ENCODE peak calls at places on chromosomes 2 and 18, in four cellular contexts. P, U, X and F are unnamed samples.
A peak's percentile ranks its signal among the peaks of the same experiment; 100 is the strongest.

GRCh38 chr2:70565039-70565731 is 11.6 kb upstream of the TGFA start:
- DNase-seq in P (no peak), U (no peak), X (no peak), F (no peak)

GRCh38 chr2:38586926-38587325 is 15.8 kb downstream of the HNRNPLL start:
- DNase-seq in P (no peak), U (no peak), X (no peak), F (peak; percentile 27)

GRCh38 chr18:28040720-28041119 is 136.2 kb downstream of the CDH2 start:
- DNase-seq in P (no peak), U (no peak), X (no peak), F (peak; percentile 7)

GRCh38 chr2:100941646-100942240 is 60.3 kb upstream of the RPL31 start:
- DNase-seq in P (no peak), U (no peak), X (no peak), F (peak; percentile 54)

GRCh38 chr2:165833156-165833555 is 39.1 kb upstream of the GALNT3 start:
- DNase-seq in P (no peak), U (peak; percentile 99), X (no peak), F (peak; percentile 78)

GRCh38 chr2:224807153-224807964 is 91.2 kb upstream of the CCDC195 start:
- DNase-seq in P (no peak), U (peak; percentile 28), X (no peak), F (no peak)

GRCh38 chr18:21179590-21180220 is 62.3 kb upstream of the GREB1L start:
- DNase-seq in P (peak; percentile 44), U (peak; percentile 76), X (peak; percentile 62), F (peak; percentile 73)

GRCh38 chr2:41610501-41611242 is 437.1 kb upstream of the PKDCC start:
- DNase-seq in P (no peak), U (no peak), X (no peak), F (peak; percentile 36)

GRCh38 chr2:51003345-51004192 is 28.4 kb downstream of the NRXN1 start:
- DNase-seq in P (no peak), U (peak; percentile 58), X (no peak), F (peak; percentile 47)

GRCh38 chr2:227499971-227500630 is 28.1 kb downstream of the AGFG1 start:
- DNase-seq in P (no peak), U (no peak), X (no peak), F (no peak)

GRCh38 chr2:189633392-189633811 is 27.9 kb upstream of the ASNSD1 start:
- DNase-seq in P (no peak), U (peak; percentile 49), X (no peak), F (no peak)

GRCh38 chr2:232604535-232604934 is 28.9 kb upstream of the EFHD1 start:
- DNase-seq in P (no peak), U (no peak), X (no peak), F (no peak)

GRCh38 chr2:133988316-133988891 is 265.5 kb upstream of the MGAT5 start:
- DNase-seq in P (no peak), U (no peak), X (no peak), F (no peak)

GRCh38 chr2:18244840-18245239 is 315.6 kb downstream of the RDH14 start:
- DNase-seq in P (no peak), U (no peak), X (no peak), F (no peak)

GRCh38 chr2:238573065-238573778 is 146.5 kb downstream of the ASB1 start:
- DNase-seq in P (peak; percentile 30), U (peak; percentile 49), X (peak; percentile 79), F (no peak)

GRCh38 chr2:166032361-166032760 is 78.8 kb upstream of the TTC21B start:
- DNase-seq in P (no peak), U (no peak), X (no peak), F (peak; percentile 3)

GRCh38 chr2:57696016-57696415 is 350.6 kb upstream of the VRK2 start:
- DNase-seq in P (peak; percentile 57), U (peak; percentile 95), X (no peak), F (peak; percentile 1)

GRCh38 chr2:169095631-169096105 is 26.3 kb downstream of the DHRS9 start:
- DNase-seq in P (no peak), U (peak; percentile 99), X (no peak), F (peak; percentile 69)

GRCh38 chr2:174561283-174562275 is 36.0 kb downstream of the WIPF1 start:
- DNase-seq in P (no peak), U (no peak), X (no peak), F (peak; percentile 66)

GRCh38 chr2:84904717-84905174 is 710 bp upstream of the TMSB10 start:
- DNase-seq in P (no peak), U (peak; percentile 54), X (peak; percentile 74), F (peak; percentile 55)

GRCh38 chr2:226078656-226079055 is 679.1 kb downstream of the NYAP2 start:
- DNase-seq in P (no peak), U (peak; percentile 25), X (no peak), F (no peak)

GRCh38 chr2:196500686-196501431 is 138.7 kb upstream of the CCDC150 start:
- DNase-seq in P (peak; percentile 16), U (peak; percentile 38), X (no peak), F (peak; percentile 16)

GRCh38 chr2:42161444-42161843 is 7.7 kb upstream of the EML4 start:
- DNase-seq in P (no peak), U (no peak), X (no peak), F (no peak)

GRCh38 chr2:120820885-120821279 is 85.2 kb downstream of the GLI2 start:
- DNase-seq in P (peak; percentile 33), U (no peak), X (no peak), F (peak; percentile 84)

GRCh38 chr2:169770991-169771390 is 27.7 kb upstream of the SSB start:
- DNase-seq in P (no peak), U (no peak), X (no peak), F (no peak)

GRCh38 chr18:77344777-77345507 is 95.3 kb downstream of the GALR1 start:
- DNase-seq in P (no peak), U (no peak), X (no peak), F (no peak)

GRCh38 chr2:204628926-204629661 is 83.8 kb downstream of the PARD3B start:
- DNase-seq in P (no peak), U (no peak), X (no peak), F (peak; percentile 26)

GRCh38 chr2:235769046-235769445 is 275.2 kb downstream of the AGAP1 start:
- DNase-seq in P (no peak), U (no peak), X (no peak), F (no peak)

GRCh38 chr2:158931577-158931976 is 36.9 kb upstream of the TANC1 start:
- DNase-seq in P (peak; percentile 25), U (peak; percentile 56), X (no peak), F (peak; percentile 87)

GRCh38 chr18:79921984-79922965 is 29.2 kb downstream of the SLC66A2 start:
- DNase-seq in P (no peak), U (no peak), X (no peak), F (no peak)

GRCh38 chr2:172242968-172243367 is 140.3 kb upstream of the DLX2 start:
- DNase-seq in P (no peak), U (no peak), X (no peak), F (no peak)

GRCh38 chr2:143608758-143609157 is 479.5 kb downstream of the ARHGAP15 start:
- DNase-seq in P (no peak), U (no peak), X (no peak), F (no peak)

GRCh38 chr2:165924950-165925349 is 28.6 kb downstream of the TTC21B start:
- DNase-seq in P (no peak), U (no peak), X (no peak), F (no peak)

GRCh38 chr2:202007015-202008011 is 26.3 kb upstream of the FZD7 start:
- DNase-seq in P (no peak), U (no peak), X (no peak), F (no peak)

GRCh38 chr2:120346034-120346666 is at the start of gene INHBB:
- DNase-seq in P (no peak), U (peak; percentile 32), X (no peak), F (no peak)

GRCh38 chr18:7174359-7175107 is 56.4 kb upstream of the LRRC30 start:
- DNase-seq in P (no peak), U (no peak), X (no peak), F (no peak)

GRCh38 chr2:26048791-26049190 is 14.9 kb downstream of the RAB10 start:
- DNase-seq in P (no peak), U (no peak), X (no peak), F (no peak)

GRCh38 chr2:101232770-101233169 is 19.9 kb upstream of the CNOT11 start:
- DNase-seq in P (no peak), U (no peak), X (no peak), F (no peak)

GRCh38 chr18:26103579-26103978 is 13.2 kb upstream of the SS18 start:
- DNase-seq in P (no peak), U (peak; percentile 34), X (peak; percentile 84), F (no peak)

GRCh38 chr18:75304678-75305557 is 94.3 kb downstream of the TSHZ1 start:
- DNase-seq in P (no peak), U (no peak), X (no peak), F (no peak)
- H3K9ac ChIP-seq in P (no peak overlapping the region), U (no peak overlapping the region), X (no peak overlapping the region), F (no peak overlapping the region)

GRCh38 chr2:98472961-98473746 is 28.5 kb downstream of the INPP4A start:
- DNase-seq in P (no peak), U (no peak), X (no peak), F (no peak)
- H3K9ac ChIP-seq in P (no peak overlapping the region), U (no peak overlapping the region), X (no peak overlapping the region), F (no peak overlapping the region)

GRCh38 chr2:230777681-230778080 is 65.0 kb downstream of the CAB39 start:
- DNase-seq in P (no peak), U (peak; percentile 84), X (no peak), F (peak; percentile 44)

GRCh38 chr2:230783101-230783500 is 70.5 kb downstream of the CAB39 start:
- DNase-seq in P (no peak), U (no peak), X (no peak), F (no peak)

GRCh38 chr2:230779141-230779523 is 66.5 kb downstream of the CAB39 start:
- DNase-seq in P (no peak), U (no peak), X (no peak), F (peak; percentile 44)

GRCh38 chr2:230778350-230779140 is 65.9 kb downstream of the CAB39 start:
- DNase-seq in P (no peak), U (peak; percentile 20), X (no peak), F (no peak)

DNA sequence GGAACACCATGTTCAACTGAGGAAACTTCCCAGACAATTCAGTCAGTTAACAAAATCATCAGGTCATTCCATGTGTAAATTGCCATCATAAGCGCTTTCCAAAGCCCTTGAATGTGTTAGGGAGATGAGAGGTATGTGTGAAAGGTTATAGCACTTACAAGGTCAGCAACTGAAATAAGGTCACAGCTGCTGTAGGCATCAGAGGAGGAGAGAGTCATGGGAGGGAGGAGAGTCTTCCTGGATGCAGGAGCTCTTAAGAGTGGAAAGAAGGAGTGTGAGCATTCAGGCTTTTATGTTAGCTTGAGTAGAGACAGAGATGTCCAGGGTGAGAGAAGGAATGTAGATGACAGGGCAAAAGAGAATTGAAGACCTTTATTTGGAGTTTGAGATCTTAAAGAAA is 67.0 kb downstream of the CAB39 start:
- DNase-seq in P (no peak), U (no peak), X (no peak), F (no peak)
- H3K9ac ChIP-seq in P (no peak overlapping the region), U (no peak overlapping the region), X (no peak overlapping the region), F (no peak overlapping the region)

DNA sequence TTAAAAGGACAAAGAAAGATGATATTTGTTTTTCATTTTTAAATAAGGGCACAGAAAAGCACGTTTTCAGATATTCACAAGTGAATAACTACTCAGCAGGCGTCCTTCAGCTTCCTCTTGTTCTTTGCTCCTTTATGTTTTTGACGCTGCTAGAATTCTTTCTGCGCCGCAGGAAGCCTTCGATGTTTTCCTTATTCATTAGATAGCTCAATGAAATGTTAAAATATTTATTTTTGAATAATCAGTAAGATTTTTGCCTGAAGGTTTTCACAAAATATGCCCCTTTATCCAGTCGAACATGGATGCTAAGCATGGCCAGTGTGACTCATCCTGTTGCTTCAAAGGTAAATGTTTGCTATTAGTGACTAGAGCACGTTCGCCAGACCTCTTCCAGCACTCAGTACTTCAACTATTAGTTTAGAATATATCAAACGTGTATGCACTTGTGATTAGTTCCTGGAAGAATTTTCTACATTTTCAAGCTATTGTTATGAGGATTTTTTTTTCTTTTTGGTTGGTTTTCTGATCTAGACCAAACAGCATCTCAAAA is 7.6 kb upstream of the MEIS1 start:
- DNase-seq in P (no peak), U (peak; percentile 71), X (no peak), F (no peak)
- H3K9ac ChIP-seq in P (no peak overlapping the region), U (no peak overlapping the region), X (no peak overlapping the region), F (no peak overlapping the region)